ENCODE peak calls at places on chromosome 13, in seven cellular contexts. L is fibroblast of lung; Y is CD8-positive, alpha-beta memory T cell; D is IMR-90; U is transverse colon; N is fibroblast of mammary gland; B is body of pancreas. O is an unnamed sample.

GRCh38 chr13:57935965-57936364 is 304.4 kb downstream of the PCDH17 start:
- DNase-seq in L (no peak), Y (no peak), D (no peak), U (no peak), N (no peak), B (no peak), O (no peak)

GRCh38 chr13:68428292-68428691 is 1198.2 kb upstream of the PCDH9 start:
- DNase-seq in L (no peak), Y (no peak), D (no peak), U (no peak), N (no peak), B (no peak), O (no peak)

GRCh38 chr13:33259296-33259695 is 26.3 kb downstream of the STARD13 start:
- DNase-seq in L (no peak), Y (no peak), D (no peak), U (no peak), N (peak), B (no peak), O (no peak)

GRCh38 chr13:34294483-34295129 is 476.7 kb downstream of the RFC3 start:
- DNase-seq in L (peak), Y (no peak), D (no peak), U (no peak), N (no peak), B (no peak), O (no peak)

GRCh38 chr13:110392510-110393233 is 85.6 kb downstream of the COL4A2 start:
- DNase-seq in L (peak), Y (no peak), D (peak), U (no peak), N (peak), B (no peak), O (no peak)

GRCh38 chr13:112072531-112073244 is 5.7 kb downstream of the SOX1 start:
- DNase-seq in L (no peak), Y (no peak), D (no peak), U (no peak), N (no peak), B (no peak), O (peak)

GRCh38 chr13:23652909-23653726 is 82.9 kb downstream of the TNFRSF19 start:
- DNase-seq in L (no peak), Y (no peak), D (peak), U (no peak), N (no peak), B (no peak), O (no peak)

GRCh38 chr13:82654851-82655517 is 1227.3 kb downstream of the SLITRK1 start:
- DNase-seq in L (peak), Y (no peak), D (peak), U (peak), N (peak), B (peak), O (peak)

GRCh38 chr13:94548382-94549240 is 47.3 kb downstream of the TGDS start:
- DNase-seq in L (peak), Y (peak), D (peak), U (peak), N (peak), B (peak), O (no peak)

GRCh38 chr13:61410669-61411297 is 4.9 kb downstream of the PCDH20 start:
- DNase-seq in L (peak), Y (no peak), D (peak), U (no peak), N (peak), B (no peak), O (no peak)

GRCh38 chr13:32211788-32212187 is 103.4 kb downstream of the ZAR1L start:
- DNase-seq in L (peak), Y (no peak), D (peak), U (no peak), N (peak), B (no peak), O (no peak)

GRCh38 chr13:32496574-32497160 is 41.9 kb downstream of the N4BP2L2 start:
- DNase-seq in L (no peak), Y (no peak), D (no peak), U (no peak), N (no peak), B (no peak), O (no peak)

GRCh38 chr13:42011601-42012401 is 36.6 kb upstream of the DGKH start:
- DNase-seq in L (no peak), Y (no peak), D (no peak), U (no peak), N (no peak), B (peak), O (no peak)

GRCh38 chr13:111404746-111405145 is 84.3 kb downstream of the TEX29 start:
- DNase-seq in L (no peak), Y (no peak), D (no peak), U (no peak), N (no peak), B (no peak), O (no peak)

GRCh38 chr13:43805071-43805468 is 18.3 kb upstream of the ENOX1 start:
- DNase-seq in L (peak), Y (no peak), D (peak), U (no peak), N (peak), B (no peak), O (no peak)

GRCh38 chr13:76667551-76667950 is 218.7 kb downstream of the KCTD12 start:
- DNase-seq in L (peak), Y (no peak), D (peak), U (no peak), N (peak), B (no peak), O (peak)

GRCh38 chr13:40123962-40124647 is 468.6 kb downstream of the COG6 start:
- DNase-seq in L (no peak), Y (no peak), D (no peak), U (no peak), N (no peak), B (no peak), O (no peak)

GRCh38 chr13:60836821-60837220 is 439.8 kb downstream of the TDRD3 start:
- DNase-seq in L (no peak), Y (no peak), D (no peak), U (no peak), N (no peak), B (no peak), O (no peak)

GRCh38 chr13:64959276-64959675 is 2270.9 kb downstream of the PCDH9 start:
- DNase-seq in L (no peak), Y (no peak), D (no peak), U (no peak), N (no peak), B (no peak), O (no peak)

GRCh38 chr13:101434486-101434885 is 18.0 kb upstream of the ITGBL1 start:
- DNase-seq in L (no peak), Y (no peak), D (no peak), U (no peak), N (no peak), B (no peak), O (no peak)

GRCh38 chr13:59950201-59950730 is 213.5 kb downstream of the DIAPH3 start:
- DNase-seq in L (peak), Y (no peak), D (peak), U (no peak), N (peak), B (no peak), O (no peak)

GRCh38 chr13:77514336-77514726 is 21.2 kb upstream of the SCEL start:
- DNase-seq in L (no peak), Y (no peak), D (no peak), U (no peak), N (no peak), B (no peak), O (no peak)

GRCh38 chr13:45194081-45194939 is 6.5 kb downstream of the KCTD4 start:
- DNase-seq in L (peak), Y (no peak), D (peak), U (peak), N (peak), B (peak), O (no peak)

GRCh38 chr13:21436582-21436981 is 22.5 kb downstream of the ZDHHC20 start:
- DNase-seq in L (no peak), Y (no peak), D (no peak), U (no peak), N (no peak), B (no peak), O (no peak)

GRCh38 chr13:38905861-38906260 is 84.8 kb downstream of the STOML3 start:
- DNase-seq in L (no peak), Y (no peak), D (no peak), U (no peak), N (no peak), B (no peak), O (no peak)

GRCh38 chr13:113449693-113450347 is 3.5 kb downstream of the ADPRHL1 start:
- DNase-seq in L (no peak), Y (no peak), D (no peak), U (no peak), N (no peak), B (no peak), O (no peak)

GRCh38 chr13:113448885-113449692 is 4.2 kb downstream of the ADPRHL1 start:
- DNase-seq in L (no peak), Y (peak), D (no peak), U (peak), N (peak), B (peak), O (peak)

GRCh38 chr13:113446488-113446854 is 6.8 kb downstream of the ADPRHL1 start:
- DNase-seq in L (no peak), Y (no peak), D (no peak), U (no peak), N (no peak), B (no peak), O (no peak)

GRCh38 chr13:113447596-113447995 is 5.7 kb downstream of the ADPRHL1 start:
- DNase-seq in L (no peak), Y (no peak), D (no peak), U (no peak), N (no peak), B (no peak), O (no peak)

DNA sequence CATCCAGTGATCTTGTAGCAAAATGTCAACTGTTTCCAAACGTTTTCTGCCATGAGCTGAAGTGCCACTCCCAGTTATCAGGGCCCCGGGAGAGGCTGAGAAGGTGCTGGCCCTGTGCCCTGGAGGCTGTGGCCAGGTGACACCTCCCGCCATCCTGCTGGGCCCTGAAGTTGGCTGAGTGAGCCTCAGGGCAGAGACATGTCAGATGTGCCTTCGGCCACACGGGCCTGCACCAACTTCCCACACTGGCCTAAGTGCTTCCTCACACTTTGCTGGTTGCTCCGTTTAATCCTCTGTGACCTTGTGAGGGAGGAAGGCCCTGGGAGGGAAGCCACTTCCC is 4.8 kb downstream of the ADPRHL1 start:
- DNase-seq in L (no peak), Y (no peak), D (no peak), U (peak), N (no peak), B (peak), O (no peak)
- H3K4me3 ChIP-seq in L (no peak), Y (no peak), D (no peak), U (peak), N (peak), B (no peak), O (no peak)

GRCh38 chr13:28429096-28429495 is 65.8 kb downstream of the FLT1 start:
- DNase-seq in L (no peak), Y (no peak), D (no peak), U (no peak), N (no peak), B (no peak), O (no peak)

GRCh38 chr13:28425796-28426195 is 69.1 kb downstream of the FLT1 start:
- DNase-seq in L (no peak), Y (no peak), D (peak), U (no peak), N (no peak), B (no peak), O (no peak)

GRCh38 chr13:28434934-28435333 is 60.0 kb downstream of the FLT1 start:
- DNase-seq in L (no peak), Y (no peak), D (peak), U (no peak), N (no peak), B (no peak), O (no peak)

DNA sequence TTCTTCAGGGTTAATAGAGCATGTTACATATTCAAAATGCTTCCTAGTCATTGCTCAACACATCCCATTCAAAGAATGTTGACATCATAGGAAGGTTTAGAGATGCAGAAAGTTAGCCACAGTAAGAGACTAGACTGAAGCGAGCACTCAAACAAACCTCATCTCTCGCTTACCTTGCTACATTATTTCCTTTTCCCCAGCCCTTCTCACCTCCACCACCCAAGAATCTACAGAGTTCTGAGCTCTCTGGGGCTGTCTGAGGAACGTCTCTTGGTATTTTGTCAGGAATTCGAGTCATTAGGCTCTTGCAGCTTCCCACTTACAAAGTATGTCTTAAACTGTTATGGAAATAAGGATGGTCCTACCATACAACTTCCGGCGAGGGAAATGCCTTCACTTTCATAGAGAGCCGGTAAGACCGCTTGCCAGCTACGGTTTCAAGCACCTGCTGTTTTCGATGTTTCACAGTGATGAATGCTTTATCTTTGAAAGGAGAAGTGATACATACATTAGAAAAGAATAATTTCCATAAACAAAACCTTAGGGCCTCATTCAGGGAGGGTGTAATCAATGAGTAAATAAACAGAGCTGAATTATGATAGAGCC is 65.1 kb downstream of the FLT1 start:
- DNase-seq in L (no peak), Y (no peak), D (peak), U (peak), N (no peak), B (no peak), O (no peak)
- H3K4me3 ChIP-seq in L (no peak), Y (no peak), D (no peak), U (no peak), N (no peak), B (no peak), O (no peak)

GRCh38 chr13:25901460-25902376 is 150.1 kb downstream of the SHISA2 start:
- DNase-seq in L (peak), Y (no peak), D (peak), U (no peak), N (peak), B (no peak), O (no peak)
- H3K4me3 ChIP-seq in L (no peak), Y (no peak), D (no peak), U (no peak), N (no peak), B (no peak), O (no peak)

GRCh38 chr13:73521291-73521626 is 462.5 kb downstream of the KLF5 start:
- DNase-seq in L (no peak), Y (no peak), D (no peak), U (no peak), N (no peak), B (no peak), O (no peak)

GRCh38 chr13:73522937-73523336 is 464.1 kb downstream of the KLF5 start:
- DNase-seq in L (no peak), Y (no peak), D (no peak), U (no peak), N (no peak), B (no peak), O (no peak)

GRCh38 chr13:73519720-73520119 is 460.9 kb downstream of the KLF5 start:
- DNase-seq in L (no peak), Y (no peak), D (no peak), U (no peak), N (no peak), B (no peak), O (no peak)

GRCh38 chr13:73521970-73522549 is 463.3 kb downstream of the KLF5 start:
- DNase-seq in L (no peak), Y (no peak), D (peak), U (no peak), N (peak), B (no peak), O (no peak)

GRCh38 chr13:73520566-73521290 is 461.9 kb downstream of the KLF5 start:
- DNase-seq in L (no peak), Y (no peak), D (no peak), U (no peak), N (no peak), B (no peak), O (no peak)
- H3K4me3 ChIP-seq in L (no peak), Y (peak), D (no peak), U (no peak), N (no peak), B (no peak), O (no peak)

DNA sequence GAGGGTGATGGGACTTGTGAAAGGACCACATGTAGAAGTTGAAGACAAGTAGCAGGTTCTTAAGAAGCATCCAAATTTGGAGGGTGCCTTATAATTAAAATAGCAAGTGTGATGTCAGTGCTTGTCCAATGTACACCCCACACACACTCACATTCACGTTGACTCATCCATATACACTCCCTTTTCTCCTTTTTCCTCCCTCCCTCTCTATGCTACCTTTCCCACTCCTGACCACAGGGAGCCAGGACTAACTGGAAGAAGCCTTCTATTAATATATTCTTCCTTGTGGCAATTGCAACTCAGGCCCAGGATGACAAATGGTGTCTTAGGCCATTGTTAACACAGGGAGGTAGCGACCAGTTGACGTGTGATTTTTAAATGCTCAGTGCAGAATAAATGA is 16.3 kb upstream of the GPR183 start:
- DNase-seq in L (no peak), Y (no peak), D (peak), U (no peak), N (peak), B (no peak), O (no peak)
- H3K4me3 ChIP-seq in L (no peak), Y (no peak), D (no peak), U (no peak), N (no peak), B (no peak), O (no peak)

DNA sequence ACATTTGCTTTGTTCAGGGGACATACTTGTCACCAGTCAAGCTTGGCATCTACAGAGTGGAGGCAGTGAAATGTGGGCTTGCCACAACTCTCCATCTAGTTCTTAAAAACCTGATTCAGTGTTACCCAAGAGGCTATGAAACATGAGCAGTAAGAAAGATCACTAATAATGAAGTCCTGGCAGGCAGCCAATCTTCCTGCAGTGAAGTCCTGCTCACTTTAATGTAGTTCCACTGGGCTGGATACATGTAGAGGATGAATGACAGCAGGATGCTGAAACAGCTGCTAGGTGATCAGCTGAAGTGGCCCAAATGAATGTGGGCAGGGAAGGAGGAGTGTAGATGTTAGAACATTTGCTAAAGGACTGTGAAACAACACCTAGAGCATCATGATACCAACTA is 1213.1 kb downstream of the OLFM4 start:
- DNase-seq in L (no peak), Y (no peak), D (no peak), U (no peak), N (no peak), B (peak), O (no peak)
- H3K4me3 ChIP-seq in L (no peak), Y (no peak), D (no peak), U (no peak), N (no peak), B (no peak), O (no peak)

GRCh38 chr13:107170270-107170931 is 602.5 kb upstream of the ARGLU1 start:
- DNase-seq in L (no peak), Y (no peak), D (no peak), U (no peak), N (no peak), B (no peak), O (no peak)
- H3K4me3 ChIP-seq in L (no peak), Y (no peak), D (no peak), U (no peak), N (no peak), B (no peak), O (no peak)

GRCh38 chr13:80082396-80083096 is 258.4 kb downstream of the SPRY2 start:
- DNase-seq in L (peak), Y (no peak), D (peak), U (no peak), N (peak), B (no peak), O (no peak)
- H3K4me3 ChIP-seq in L (no peak), Y (no peak), D (no peak), U (no peak), N (no peak), B (no peak), O (no peak)

DNA sequence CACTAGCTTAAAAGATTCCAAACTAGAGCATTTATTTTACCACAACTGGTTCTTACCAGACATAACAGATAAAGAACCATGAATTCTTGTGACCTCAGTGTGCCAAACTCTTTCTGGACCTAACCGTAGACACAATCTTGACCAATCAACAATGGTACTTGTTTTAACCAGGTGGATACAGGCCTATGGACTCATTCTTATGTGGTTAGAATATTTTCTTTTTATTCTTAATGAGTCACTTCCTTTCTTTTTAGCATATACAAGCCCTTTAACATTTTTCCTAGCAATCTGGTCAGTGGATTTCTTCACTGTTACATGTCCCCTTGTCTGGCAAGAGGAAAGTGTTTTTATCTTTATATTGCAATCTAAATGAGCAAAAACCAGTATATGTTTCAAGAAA is 792.1 kb upstream of the SPRY2 start:
- DNase-seq in L (peak), Y (no peak), D (no peak), U (no peak), N (no peak), B (no peak), O (no peak)
- H3K4me3 ChIP-seq in L (no peak), Y (no peak), D (no peak), U (no peak), N (no peak), B (no peak), O (no peak)

DNA sequence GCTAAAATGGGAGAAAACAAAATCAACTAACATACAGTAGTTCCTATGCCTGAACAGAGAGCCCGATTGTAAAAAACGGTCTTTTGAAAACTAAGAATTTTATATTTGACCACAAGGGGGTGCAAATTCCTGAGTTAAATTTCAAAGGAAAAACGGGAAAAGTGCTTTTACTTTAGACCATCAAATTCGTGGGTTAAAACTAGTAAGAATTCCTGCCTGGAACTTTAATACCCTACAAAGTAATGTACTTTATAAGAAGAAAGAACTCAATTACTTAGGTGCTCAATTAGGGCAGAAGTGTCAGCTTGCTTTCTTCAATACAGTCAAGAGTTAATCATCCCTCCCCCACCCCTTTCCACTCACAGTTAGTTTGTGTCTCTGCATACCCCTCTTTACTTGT is 69.8 kb downstream of the KCNRG start:
- DNase-seq in L (peak), Y (no peak), D (peak), U (no peak), N (peak), B (no peak), O (no peak)
- H3K4me3 ChIP-seq in L (no peak), Y (peak), D (peak), U (no peak), N (peak), B (no peak), O (no peak)

O was measured in lower leg skin.